ENCODE peak calls at places on chromosomes 11 and 22, in seven cellular contexts. I is head of caudate nucleus, X is NCI-H146, D is HS-5, J is COR-L47, M is Daoy, Z is C1 segment of cervical spinal cord. Q is an unnamed sample.

GRCh38 chr11:21771097-21771496 is 421.8 kb upstream of the ANO5 start:
- DNase-seq in I (peak; percentile 31), X (peak; percentile 26), D (no peak), J (no peak), M (no peak), Z (peak; percentile 36), Q (no peak)

GRCh38 chr22:19523240-19524169 is 705 bp downstream of the CLDN5 start:
- DNase-seq in I (no peak), X (no peak), D (no peak), J (peak; percentile 26), M (peak; percentile 45), Z (no peak), Q (no peak)

GRCh38 chr11:67027943-67028542 is 5.1 kb downstream of the SYT12 start:
- DNase-seq in I (peak; percentile 30), X (peak; percentile 21), D (no peak), J (no peak), M (peak; percentile 61), Z (no peak), Q (peak; percentile 92)

GRCh38 chr11:86888164-86888977 is 66.8 kb downstream of the FZD4 start:
- DNase-seq in I (no peak), X (no peak), D (no peak), J (no peak), M (no peak), Z (no peak), Q (peak; percentile 44)

GRCh38 chr22:43462701-43463100 is 50.9 kb downstream of the MPPED1 start:
- DNase-seq in I (no peak), X (no peak), D (no peak), J (no peak), M (no peak), Z (no peak), Q (no peak)

GRCh38 chr22:22867996-22868715 is 19.5 kb upstream of the IGLL5 start:
- DNase-seq in I (no peak), X (no peak), D (no peak), J (no peak), M (no peak), Z (no peak), Q (no peak)

GRCh38 chr22:23893446-23893956 is 682 bp upstream of the MIF start:
- DNase-seq in I (no peak), X (no peak), D (no peak), J (no peak), M (no peak), Z (no peak), Q (no peak)

GRCh38 chr22:29215012-29215860 is 9.5 kb downstream of the EMID1 start:
- DNase-seq in I (no peak), X (peak; percentile 8), D (no peak), J (no peak), M (no peak), Z (no peak), Q (no peak)

GRCh38 chr11:45045692-45046471 is 95.2 kb upstream of the TP53I11 start:
- DNase-seq in I (peak; percentile 60), X (peak; percentile 22), D (peak; percentile 39), J (peak; percentile 26), M (peak; percentile 42), Z (peak; percentile 65), Q (peak; percentile 82)

GRCh38 chr11:121038642-121039409 is 14.9 kb downstream of the TBCEL start:
- DNase-seq in I (no peak), X (no peak), D (no peak), J (no peak), M (no peak), Z (no peak), Q (no peak)

GRCh38 chr11:235998-236773 is at the start of gene SIRT3:
- DNase-seq in I (peak; percentile 63), X (peak; percentile 87), D (no peak), J (peak; percentile 79), M (peak; percentile 87), Z (peak; percentile 84), Q (peak; percentile 83)

GRCh38 chr11:33721984-33722383 is 14.2 kb downstream of the CD59 start:
- DNase-seq in I (no peak), X (no peak), D (no peak), J (no peak), M (no peak), Z (no peak), Q (no peak)

GRCh38 chr11:122220321-122220720 is 104.3 kb upstream of the BLID start:
- DNase-seq in I (no peak), X (no peak), D (no peak), J (no peak), M (no peak), Z (no peak), Q (no peak)

GRCh38 chr22:42365337-42365865 is 66.8 kb downstream of the NFAM1 start:
- DNase-seq in I (peak; percentile 49), X (peak; percentile 73), D (no peak), J (peak; percentile 87), M (peak; percentile 48), Z (peak; percentile 48), Q (no peak)

GRCh38 chr22:37169947-37170688 is 17.9 kb downstream of the C1QTNF6 start:
- DNase-seq in I (no peak), X (no peak), D (no peak), J (no peak), M (no peak), Z (no peak), Q (no peak)

GRCh38 chr11:130802567-130802966 is 113.7 kb downstream of the SNX19 start:
- DNase-seq in I (no peak), X (no peak), D (no peak), J (no peak), M (no peak), Z (no peak), Q (no peak)

GRCh38 chr11:65032216-65032615 is 5.0 kb downstream of the SNX15 start:
- DNase-seq in I (no peak), X (no peak), D (no peak), J (no peak), M (no peak), Z (no peak), Q (no peak)

GRCh38 chr22:30351226-30351625 is 5.5 kb downstream of the SF3A1 start:
- DNase-seq in I (no peak), X (no peak), D (no peak), J (no peak), M (no peak), Z (no peak), Q (no peak)

GRCh38 chr11:45193695-45194094 is 47.3 kb downstream of the PRDM11 start:
- DNase-seq in I (no peak), X (no peak), D (no peak), J (no peak), M (no peak), Z (no peak), Q (no peak)

Q was measured in M059J.